ENCODE peak calls at places on chromosome 15, in seven cellular contexts. Z is naive thymus-derived CD4-positive, alpha-beta T cell; H is cardiac fibroblast; U is HFF-Myc; W is choroid plexus epithelial cell; E is adrenal gland; R is fibroblast of the aortic adventitia. Y is an unnamed sample.
A peak's percentile ranks its signal among the peaks of the same experiment; 100 is the strongest.

GRCh38 chr15:100109486-100110035 is 232.2 kb downstream of the ADAMTS17 start:
- DNase-seq in Z (no peak), H (no peak), U (no peak), W (no peak), E (no peak), R (no peak), Y (no peak)

GRCh38 chr15:69074011-69074842 is 59.7 kb downstream of the NOX5 start:
- DNase-seq in Z (no peak), H (peak; percentile 74), U (peak; percentile 22), W (peak; percentile 67), E (peak; percentile 73), R (peak; percentile 42), Y (no peak)

GRCh38 chr15:52180196-52180835 is 10.9 kb downstream of the GNB5 start:
- DNase-seq in Z (peak; percentile 83), H (no peak), U (no peak), W (peak; percentile 18), E (no peak), R (no peak), Y (no peak)

GRCh38 chr15:58228708-58229107 is 90.5 kb downstream of the AQP9 start:
- DNase-seq in Z (no peak), H (peak; percentile 81), U (no peak), W (peak; percentile 88), E (peak; percentile 28), R (peak; percentile 75), Y (no peak)

GRCh38 chr15:60618206-60618605 is 139.3 kb upstream of the ICE2 start:
- DNase-seq in Z (no peak), H (no peak), U (no peak), W (no peak), E (no peak), R (no peak), Y (no peak)

GRCh38 chr15:78950906-78951840 is 6.3 kb upstream of the CTSH start:
- DNase-seq in Z (no peak), H (peak; percentile 69), U (no peak), W (peak; percentile 60), E (no peak), R (peak; percentile 70), Y (no peak)

GRCh38 chr15:29451201-29451781 is 181.7 kb upstream of the NSMCE3 start:
- DNase-seq in Z (no peak), H (no peak), U (no peak), W (no peak), E (no peak), R (no peak), Y (no peak)

GRCh38 chr15:96947830-96948229 is 617.3 kb downstream of the NR2F2 start:
- DNase-seq in Z (no peak), H (no peak), U (no peak), W (peak; percentile 33), E (no peak), R (no peak), Y (no peak)

GRCh38 chr15:25947336-25948080 is 84.4 kb upstream of the ATP10A start:
- DNase-seq in Z (no peak), H (no peak), U (no peak), W (no peak), E (no peak), R (peak; percentile 6), Y (no peak)

GRCh38 chr15:31016446-31016915 is 25.1 kb upstream of the MTMR10 start:
- DNase-seq in Z (no peak), H (peak; percentile 68), U (no peak), W (peak; percentile 90), E (no peak), R (peak; percentile 86), Y (no peak)

DNA sequence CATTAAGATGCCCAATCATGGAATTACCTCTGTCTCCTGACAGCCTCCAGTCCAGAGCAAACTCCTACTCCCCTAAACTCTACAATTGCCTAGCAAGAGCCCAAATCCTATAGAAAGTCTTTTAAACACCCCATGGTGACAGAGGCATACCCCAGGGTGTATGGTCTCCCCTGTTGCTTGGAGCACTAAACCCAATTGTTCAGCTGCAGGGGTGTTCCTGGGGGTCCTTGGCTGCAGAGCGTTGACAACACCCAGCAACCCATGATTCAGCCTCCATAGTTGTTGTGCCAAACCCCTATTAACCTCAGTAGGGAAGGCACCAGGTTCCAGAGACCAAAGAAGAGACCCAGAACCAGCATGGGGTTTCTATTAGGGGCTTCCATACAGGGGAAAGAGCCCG is 41.8 kb upstream of the NEDD4 start:
- DNase-seq in Z (no peak), H (no peak), U (no peak), W (no peak), E (no peak), R (no peak), Y (no peak)
- H3K4me3 ChIP-seq in Z (no peak overlapping the region), H (no peak overlapping the region), U (no peak overlapping the region), W (no peak overlapping the region), E (no peak overlapping the region), R (no peak overlapping the region), Y (no peak overlapping the region)

GRCh38 chr15:88572030-88572333 is 25.5 kb upstream of the DET1 start:
- DNase-seq in Z (no peak), H (no peak), U (no peak), W (no peak), E (no peak), R (no peak), Y (no peak)
- H3K4me3 ChIP-seq in Z (no peak overlapping the region), H (no peak overlapping the region), U (no peak overlapping the region), W (no peak overlapping the region), E (no peak overlapping the region), R (no peak overlapping the region), Y (no peak overlapping the region)

DNA sequence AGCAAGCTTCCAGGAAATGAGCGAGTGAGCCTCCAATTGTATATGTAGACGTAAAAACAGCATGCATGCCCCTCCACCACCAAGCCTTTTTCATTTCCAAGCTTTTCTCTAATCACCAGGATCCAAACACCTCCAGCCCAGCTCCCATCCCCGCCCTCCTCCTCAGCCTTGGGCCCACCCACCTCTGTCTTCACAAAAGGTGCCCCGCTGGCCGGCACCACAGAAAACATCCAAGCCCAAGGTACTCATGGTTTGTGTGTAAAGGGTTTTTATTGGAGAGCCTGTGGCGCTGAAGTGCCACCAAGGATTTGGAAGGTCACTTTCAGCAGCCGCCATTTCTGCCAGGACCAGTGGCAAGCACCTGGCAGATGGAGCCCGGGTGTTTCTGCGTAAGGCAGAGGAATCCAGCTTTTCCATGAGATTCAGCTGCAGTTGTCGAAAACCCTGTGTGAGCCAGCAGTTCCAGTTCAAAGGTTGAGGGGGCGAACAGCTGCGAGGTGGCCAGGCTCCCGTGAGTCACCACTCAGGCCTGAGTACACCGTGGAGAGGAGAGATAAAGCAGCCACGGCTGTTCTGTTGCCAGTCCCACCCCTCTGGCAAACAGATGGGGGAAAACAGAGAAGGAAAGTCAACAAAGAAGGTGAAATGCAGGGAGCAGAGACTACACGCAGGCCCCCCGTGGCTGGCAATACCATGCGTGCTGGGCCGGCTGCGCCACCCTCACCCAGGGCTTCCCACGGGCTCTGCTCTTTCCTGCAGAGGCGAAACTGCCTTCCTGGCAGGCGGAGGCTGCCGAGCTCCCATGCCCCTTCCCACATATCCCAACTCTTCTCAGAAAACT is 38.2 kb downstream of the FAM174B start:
- DNase-seq in Z (no peak), H (peak; percentile 92), U (peak; percentile 32), W (peak; percentile 94), E (peak; percentile 32), R (peak; percentile 48), Y (no peak)
- H3K4me3 ChIP-seq in Z (no peak overlapping the region), H (no peak overlapping the region), U (no peak overlapping the region), W (no peak overlapping the region), E (no peak overlapping the region), R (no peak overlapping the region), Y (no peak overlapping the region)

GRCh38 chr15:38565287-38565670 is 665 bp upstream of the RASGRP1 start:
- DNase-seq in Z (no peak), H (no peak), U (no peak), W (no peak), E (no peak), R (no peak), Y (no peak)
- H3K4me3 ChIP-seq in Z (peak overlapping the region; percentile 98), H (no peak overlapping the region), U (peak overlapping the region; percentile 45), W (no peak overlapping the region), E (no peak overlapping the region), R (no peak overlapping the region), Y (peak overlapping the region; percentile 56)

GRCh38 chr15:81296218-81296617 is 27.7 kb downstream of the STARD5 start:
- DNase-seq in Z (no peak), H (no peak), U (no peak), W (no peak), E (no peak), R (no peak), Y (no peak)

GRCh38 chr15:81297147-81297572 is 26.8 kb downstream of the STARD5 start:
- DNase-seq in Z (no peak), H (peak; percentile 63), U (no peak), W (peak; percentile 39), E (no peak), R (peak; percentile 68), Y (no peak)

GRCh38 chr15:81296673-81297072 is 27.3 kb downstream of the STARD5 start:
- DNase-seq in Z (peak; percentile 86), H (no peak), U (no peak), W (peak; percentile 54), E (peak; percentile 50), R (no peak), Y (peak; percentile 92)

GRCh38 chr15:81294501-81294850 is 29.5 kb downstream of the STARD5 start:
- DNase-seq in Z (no peak), H (no peak), U (no peak), W (no peak), E (no peak), R (no peak), Y (no peak)

GRCh38 chr15:81295466-81296145 is 28.3 kb downstream of the STARD5 start:
- DNase-seq in Z (no peak), H (no peak), U (no peak), W (no peak), E (no peak), R (no peak), Y (no peak)
- H3K4me3 ChIP-seq in Z (peak overlapping the region; percentile 74), H (no peak overlapping the region), U (no peak overlapping the region), W (no peak overlapping the region), E (no peak overlapping the region), R (no peak overlapping the region), Y (no peak overlapping the region)

GRCh38 chr15:82845686-82846085 is 36.3 kb downstream of the WHAMM start:
- DNase-seq in Z (no peak), H (no peak), U (no peak), W (no peak), E (no peak), R (no peak), Y (no peak)

GRCh38 chr15:82846621-82847020 is 37.2 kb downstream of the WHAMM start:
- DNase-seq in Z (no peak), H (no peak), U (no peak), W (no peak), E (no peak), R (no peak), Y (no peak)

GRCh38 chr15:82847703-82848102 is 38.3 kb downstream of the WHAMM start:
- DNase-seq in Z (no peak), H (no peak), U (no peak), W (no peak), E (no peak), R (no peak), Y (no peak)

GRCh38 chr15:82848201-82848993 is 39.0 kb downstream of the WHAMM start:
- DNase-seq in Z (no peak), H (no peak), U (no peak), W (no peak), E (no peak), R (no peak), Y (no peak)

DNA sequence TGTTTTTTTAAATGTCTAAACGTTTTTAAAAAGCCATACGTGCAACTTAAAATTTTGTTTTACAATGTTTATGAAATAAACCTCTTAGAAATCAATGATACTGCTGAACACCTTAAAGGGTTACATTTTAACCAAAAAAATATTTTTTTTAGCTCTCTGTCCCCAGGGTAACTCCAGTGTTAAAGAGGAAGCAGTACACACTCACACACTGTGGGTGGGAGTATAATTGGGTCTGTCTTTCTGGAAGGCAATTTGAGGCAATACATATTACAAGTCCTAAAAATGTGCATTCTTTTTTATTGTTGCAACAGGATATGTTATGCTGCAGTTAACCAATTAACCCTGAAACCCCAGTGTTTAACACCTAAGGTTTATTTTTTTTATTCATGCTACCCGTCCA is 34.1 kb downstream of the WHAMM start:
- DNase-seq in Z (no peak), H (no peak), U (no peak), W (no peak), E (no peak), R (no peak), Y (no peak)
- H3K4me3 ChIP-seq in Z (no peak overlapping the region), H (no peak overlapping the region), U (no peak overlapping the region), W (no peak overlapping the region), E (no peak overlapping the region), R (no peak overlapping the region), Y (no peak overlapping the region)

Y was measured in GM12864.